ENCODE peak calls at places on chromosomes 12 and 14, in nine cellular contexts. W, T, M, E, L, A, R, F and V are unnamed samples.
A peak's percentile ranks its signal among the peaks of the same experiment; 100 is the strongest.

GRCh38 chr14:79051009-79051710 is 881.0 kb downstream of the NRXN3 start:
- DNase-seq in F (no peak), M (no peak), R (no peak), E (no peak), W (no peak), A (no peak), T (no peak), L (peak; percentile 32), V (no peak)

GRCh38 chr12:13950502-13950901 is 30.9 kb downstream of the GRIN2B start:
- DNase-seq in R (no peak), F (peak; percentile 13), L (no peak), T (no peak), E (no peak), A (no peak), W (no peak), M (no peak), V (peak; percentile 67)

GRCh38 chr12:499837-500458 is 40.2 kb downstream of the B4GALNT3 start:
- DNase-seq in T (no peak), L (no peak), F (no peak), E (no peak), M (no peak), A (no peak), R (no peak), W (no peak), V (no peak)

GRCh38 chr12:125689576-125690410 is 624.6 kb downstream of the AACS start:
- DNase-seq in A (no peak), F (no peak), T (no peak), M (no peak), L (no peak), E (no peak), W (no peak), R (no peak), V (no peak)

GRCh38 chr14:68793734-68794129 is 865 bp upstream of the ZFP36L1 start:
- DNase-seq in L (no peak), W (no peak), M (no peak), T (peak; percentile 72), F (no peak), R (no peak), A (no peak), E (no peak), V (no peak)

GRCh38 chr12:24795699-24796385 is 153.1 kb downstream of the BCAT1 start:
- DNase-seq in M (no peak), L (peak; percentile 7), R (no peak), F (no peak), A (no peak), W (no peak), T (no peak), E (no peak), V (no peak)

GRCh38 chr14:96189288-96189711 is 15.3 kb upstream of the BDKRB2 start:
- DNase-seq in M (no peak), E (no peak), R (peak; percentile 97), A (peak; percentile 68), L (no peak), F (no peak), W (peak; percentile 68), T (no peak), V (no peak)

GRCh38 chr12:34300376-34301250 is 278.3 kb downstream of the ALG10 start:
- DNase-seq in W (no peak), F (no peak), M (no peak), R (no peak), T (no peak), L (no peak), A (no peak), E (no peak), V (no peak)

GRCh38 chr12:75592086-75592485 is 80.7 kb upstream of the KRR1 start:
- DNase-seq in M (no peak), T (no peak), E (no peak), A (no peak), W (no peak), L (no peak), F (no peak), R (no peak), V (no peak)

GRCh38 chr14:99619873-99620834 is 16.1 kb upstream of the CCDC85C start:
- DNase-seq in R (peak; percentile 45), A (peak; percentile 44), F (no peak), L (no peak), E (no peak), M (no peak), W (peak; percentile 68), T (no peak), V (no peak)

GRCh38 chr14:49633650-49634546 is 1.1 kb downstream of the DNAAF2 start:
- DNase-seq in T (peak; percentile 98), R (peak; percentile 95), E (peak; percentile 97), M (peak; percentile 45), A (peak; percentile 89), W (peak; percentile 95), F (peak; percentile 89), L (peak; percentile 92), V (peak; percentile 97)

GRCh38 chr14:49636866-49637265 is 1.8 kb upstream of the DNAAF2 start:
- DNase-seq in E (no peak), F (no peak), R (no peak), M (no peak), A (no peak), W (no peak), T (no peak), L (no peak), V (no peak)

GRCh38 chr14:49637534-49638078 is 2.6 kb upstream of the DNAAF2 start:
- DNase-seq in L (no peak), A (no peak), E (peak; percentile 32), R (peak; percentile 62), W (no peak), T (no peak), M (no peak), F (no peak), V (no peak)

GRCh38 chr14:49634547-49635334 is at the start of gene DNAAF2:
- DNase-seq in A (peak; percentile 71), R (peak; percentile 76), E (peak; percentile 74), W (peak; percentile 69), T (peak; percentile 85), M (no peak), L (peak; percentile 74), F (peak; percentile 76), V (peak; percentile 84)
- H4K20me1 ChIP-seq in A (peaks cover 46% of the 10 kb centered on the region), R (peaks cover 17% of the 10 kb centered on the region), E (peaks cover 8% of the 10 kb centered on the region), W (no peaks in the 10 kb centered on the region), T (peaks cover 4% of the 10 kb centered on the region), M (no peaks in the 10 kb centered on the region), L (no peaks in the 10 kb centered on the region), F (peaks cover 6% of the 10 kb centered on the region), V (peaks cover 35% of the 10 kb centered on the region)

DNA sequence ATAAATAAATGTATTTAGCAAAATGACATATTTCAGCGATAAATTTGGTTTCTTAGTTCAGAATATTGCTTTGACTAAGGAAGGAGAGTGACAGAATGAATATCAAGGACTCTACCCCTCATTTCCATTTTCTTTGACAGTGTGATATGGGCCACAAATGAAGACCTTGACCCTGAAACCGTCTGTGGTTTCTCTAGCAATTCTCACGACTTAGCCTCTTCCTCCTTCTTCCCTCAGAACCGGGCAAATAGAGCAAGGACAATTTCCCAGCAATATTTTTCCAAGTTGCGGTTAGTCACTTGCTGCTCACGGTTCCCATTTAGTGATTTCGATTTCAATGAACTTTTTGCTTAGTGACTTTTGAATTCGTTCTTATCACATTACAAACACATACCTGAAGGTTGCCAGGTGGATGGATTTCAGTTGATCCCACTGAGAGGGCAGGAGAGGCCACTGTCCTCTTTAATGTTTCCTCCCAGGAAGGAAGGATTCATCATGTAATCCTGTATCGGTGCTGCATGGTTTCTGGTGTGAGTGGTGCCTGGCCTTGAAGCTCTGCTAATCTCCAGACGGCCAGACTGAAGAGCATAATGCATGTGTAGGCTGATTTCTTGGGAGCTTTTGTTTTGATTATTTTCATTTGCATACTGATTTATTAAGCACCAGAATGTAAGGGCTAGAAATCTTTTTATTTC is 77.6 kb downstream of the CHST11 start:
- DNase-seq in M (no peak), F (no peak), L (no peak), W (no peak), T (no peak), E (no peak), R (no peak), A (no peak), V (peak; percentile 35)
- H4K20me1 ChIP-seq in M (no peaks in the 10 kb centered on the region), F (no peaks in the 10 kb centered on the region), L (no peaks in the 10 kb centered on the region), W (no peaks in the 10 kb centered on the region), T (no peaks in the 10 kb centered on the region), E (no peaks in the 10 kb centered on the region), R (no peaks in the 10 kb centered on the region), A (peaks cover 77% of the 10 kb centered on the region), V (peaks cover 3% of the 10 kb centered on the region)

DNA sequence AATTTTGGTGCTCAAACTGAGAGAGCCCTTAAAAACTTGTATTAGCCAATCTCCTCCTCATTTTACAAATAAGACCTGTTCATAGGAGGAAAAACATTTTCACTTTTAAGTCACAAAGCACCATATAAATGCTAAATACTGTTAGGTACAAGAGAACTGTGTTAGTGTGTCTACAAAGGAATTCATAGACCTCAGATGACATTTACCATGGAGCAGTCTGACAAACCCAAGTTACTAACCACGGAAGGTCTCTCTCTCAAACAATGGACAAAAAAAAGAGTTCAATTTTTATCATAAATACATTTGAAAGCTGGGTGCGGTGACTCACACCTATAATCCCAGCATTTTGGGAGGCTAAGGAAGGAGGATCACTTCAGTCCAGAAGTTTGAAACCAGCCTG is 10.0 kb downstream of the SBNO1 start:
- DNase-seq in T (no peak), L (no peak), M (no peak), A (no peak), W (peak; percentile 32), F (no peak), E (no peak), R (no peak), V (no peak)
- H4K20me1 ChIP-seq in T (peaks cover 19% of the 10 kb centered on the region), L (peaks cover 2% of the 10 kb centered on the region), M (peaks cover 7% of the 10 kb centered on the region), A (peaks cover 90% of the 10 kb centered on the region), W (no peaks in the 10 kb centered on the region), F (peaks cover 37% of the 10 kb centered on the region), E (peaks cover 87% of the 10 kb centered on the region), R (peaks cover 77% of the 10 kb centered on the region), V (peaks cover 77% of the 10 kb centered on the region)

GRCh38 chr14:90053044-90053443 is 8.8 kb upstream of the KCNK13 start:
- DNase-seq in F (no peak), L (no peak), T (no peak), M (no peak), R (peak; percentile 45), E (no peak), W (peak; percentile 29), A (peak; percentile 23), V (no peak)

GRCh38 chr14:90050271-90050670 is 11.5 kb upstream of the KCNK13 start:
- DNase-seq in E (no peak), T (no peak), W (no peak), R (no peak), M (no peak), A (no peak), F (no peak), L (no peak), V (no peak)

GRCh38 chr14:90056821-90057220 is 5.0 kb upstream of the KCNK13 start:
- DNase-seq in E (no peak), W (no peak), L (no peak), F (no peak), T (no peak), A (no peak), M (no peak), R (no peak), V (peak; percentile 48)

GRCh38 chr14:90058876-90059458 is 2.8 kb upstream of the KCNK13 start:
- DNase-seq in R (peak; percentile 8), F (no peak), A (peak; percentile 20), W (peak; percentile 24), E (no peak), L (no peak), T (no peak), M (no peak), V (no peak)

DNA sequence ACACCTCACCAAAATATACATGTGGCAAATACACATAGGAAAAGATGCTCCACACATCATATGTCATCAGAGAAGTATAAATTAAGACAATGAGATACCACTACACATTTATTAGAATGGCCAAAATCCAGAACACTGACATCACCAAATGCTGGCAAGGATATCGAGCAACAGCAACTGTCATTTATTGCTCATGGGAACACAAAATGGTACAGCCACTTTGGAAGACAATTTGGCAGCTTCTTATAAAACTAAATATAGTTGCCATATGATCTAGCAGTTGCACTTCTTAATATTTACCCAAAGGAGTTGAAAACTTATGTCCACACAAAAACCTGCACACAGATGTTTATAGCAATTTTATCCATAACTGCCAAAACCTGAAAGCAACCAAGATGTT is 7.0 kb upstream of the KCNK13 start:
- DNase-seq in R (no peak), T (no peak), M (no peak), E (no peak), A (no peak), W (no peak), L (no peak), F (no peak), V (no peak)
- H4K20me1 ChIP-seq in R (no peaks in the 10 kb centered on the region), T (no peaks in the 10 kb centered on the region), M (no peaks in the 10 kb centered on the region), E (no peaks in the 10 kb centered on the region), A (no peaks in the 10 kb centered on the region), W (no peaks in the 10 kb centered on the region), L (no peaks in the 10 kb centered on the region), F (no peaks in the 10 kb centered on the region), V (no peaks in the 10 kb centered on the region)